ENCODE peak calls at places on chromosomes 1 and 21, in ten cellular contexts. H is A549; E is RWPE2; Z is gastroesophageal sphincter; O is right cardiac atrium; K is Right ventricle myocardium superior; W is CD4-positive, CD25-positive, alpha-beta regulatory T cell; U is activated naive CD4-positive, alpha-beta T cell treated with anti-CD3 and anti-CD28 coated beads, Interleukin-2, amount 50 U/mL, for 72 hours; C is naive thymus-derived CD8-positive, alpha-beta T cell; N is aorta. G is an unnamed sample.
A peak's percentile ranks its signal among the peaks of the same experiment; 100 is the strongest.

GRCh38 chr1:45892068-45892785 is 88.8 kb downstream of the MAST2 start:
- ATAC-seq in N (peak; percentile 54), C (no peak), U (no peak), Z (peak; percentile 84), H (peak; percentile 74), K (peak; percentile 82), O (peak; percentile 84), W (no peak), E (peak; percentile 93), G (no peak)

GRCh38 chr1:17080881-17081280 is 27.0 kb upstream of the SDHB start:
- ATAC-seq in O (no peak), U (no peak), H (no peak), W (no peak), E (no peak), C (no peak), K (no peak), N (no peak), Z (no peak), G (no peak)

GRCh38 chr1:116491985-116492811 is 78.6 kb downstream of the CD58 start:
- ATAC-seq in N (no peak), Z (no peak), E (no peak), W (no peak), O (no peak), U (peak; percentile 18), C (no peak), K (no peak), H (no peak), G (no peak)

GRCh38 chr1:54016343-54017282 is 1.4 kb downstream of the LDLRAD1 start:
- ATAC-seq in O (no peak), Z (no peak), C (no peak), K (no peak), H (peak; percentile 70), N (no peak), E (peak; percentile 85), W (no peak), U (no peak), G (peak; percentile 86)

GRCh38 chr1:34918609-34919561 is 10.6 kb downstream of the DLGAP3 start:
- ATAC-seq in K (peak; percentile 74), N (no peak), H (no peak), C (no peak), E (no peak), U (peak; percentile 22), W (no peak), Z (peak; percentile 43), O (peak; percentile 18), G (peak; percentile 15)

GRCh38 chr1:192809286-192810252 is 730 bp downstream of the RGS2 start:
- ATAC-seq in C (peak; percentile 39), Z (peak; percentile 1), W (peak; percentile 17), U (peak; percentile 33), K (peak; percentile 10), O (peak; percentile 12), N (peak; percentile 24), E (peak; percentile 1), H (peak; percentile 41), G (no peak)

GRCh38 chr1:77348561-77348960 is 66.7 kb downstream of the AK5 start:
- ATAC-seq in H (no peak), N (no peak), O (no peak), C (no peak), U (no peak), Z (no peak), E (no peak), K (no peak), W (no peak), G (no peak)

GRCh38 chr1:27403065-27403726 is 10.8 kb downstream of the GPR3 start:
- ATAC-seq in Z (peak; percentile 62), K (peak; percentile 55), U (peak; percentile 36), W (peak; percentile 51), O (peak; percentile 63), C (peak; percentile 66), E (no peak), H (no peak), N (peak; percentile 77), G (peak; percentile 49)

GRCh38 chr1:60759257-60759656 is 323.1 kb upstream of the NFIA start:
- ATAC-seq in Z (no peak), K (no peak), C (no peak), N (no peak), O (no peak), E (no peak), W (no peak), H (no peak), U (no peak), G (no peak)

GRCh38 chr21:25563399-25564116 is 43.7 kb downstream of the MRPL39 start:
- ATAC-seq in U (peak; percentile 42), O (no peak), Z (no peak), W (no peak), K (no peak), E (no peak), C (peak; percentile 13), N (no peak), H (no peak), G (no peak)

GRCh38 chr1:91846007-91846620 is 39.8 kb downstream of the TGFBR3 start:
- ATAC-seq in U (no peak), Z (no peak), W (no peak), C (no peak), E (no peak), N (peak; percentile 69), O (peak; percentile 77), K (peak; percentile 77), H (peak; percentile 23), G (no peak)

GRCh38 chr1:25706146-25707089 is 89.8 kb downstream of the MAN1C1 start:
- ATAC-seq in N (no peak), E (no peak), W (no peak), U (no peak), K (peak; percentile 35), H (no peak), C (no peak), Z (no peak), O (peak; percentile 12), G (peak; percentile 29)

GRCh38 chr21:26194811-26195251 is 24.3 kb upstream of the APP start:
- ATAC-seq in E (no peak), H (no peak), W (no peak), Z (no peak), C (no peak), U (no peak), K (no peak), O (no peak), N (no peak), G (no peak)

GRCh38 chr1:185645201-185645640 is 89.0 kb upstream of the HMCN1 start:
- ATAC-seq in Z (no peak), O (peak; percentile 13), E (no peak), K (peak; percentile 28), C (no peak), U (no peak), W (no peak), N (no peak), H (no peak), G (no peak)

GRCh38 chr1:245592083-245592460 is 437.3 kb downstream of the KIF26B start:
- ATAC-seq in Z (no peak), C (no peak), O (no peak), W (no peak), H (no peak), K (no peak), N (no peak), U (no peak), E (no peak), G (no peak)

GRCh38 chr1:115301438-115302020 is 36.5 kb downstream of the NGF start:
- ATAC-seq in E (no peak), Z (no peak), U (no peak), H (no peak), N (no peak), O (peak; percentile 26), C (no peak), K (peak; percentile 19), W (no peak), G (no peak)

GRCh38 chr1:22077728-22078127 is 25.2 kb downstream of the CDC42 start:
- ATAC-seq in O (peak; percentile 27), Z (no peak), W (no peak), N (no peak), C (no peak), E (no peak), U (peak; percentile 62), K (no peak), H (no peak), G (peak; percentile 66)

GRCh38 chr1:75732703-75733102 is 8.2 kb downstream of the ACADM start:
- ATAC-seq in Z (no peak), E (no peak), C (no peak), U (no peak), N (no peak), H (no peak), O (no peak), W (no peak), K (no peak), G (no peak)

GRCh38 chr1:92934395-92935378 is 26.6 kb downstream of the DIPK1A start:
- ATAC-seq in O (peak; percentile 55), K (peak; percentile 87), E (peak; percentile 59), Z (peak; percentile 58), U (no peak), N (peak; percentile 63), H (no peak), W (no peak), C (no peak), G (no peak)

GRCh38 chr1:22886211-22886610 is 86.5 kb downstream of the LACTBL1 start:
- ATAC-seq in E (no peak), Z (no peak), W (no peak), U (no peak), H (no peak), O (no peak), K (no peak), C (no peak), N (no peak), G (no peak)

GRCh38 chr1:245946905-245947304 is 560.2 kb downstream of the SMYD3 start:
- ATAC-seq in H (no peak), O (no peak), N (no peak), K (no peak), Z (peak; percentile 50), E (no peak), C (no peak), U (no peak), W (no peak), G (no peak)

GRCh38 chr1:101205457-101205856 is 31.4 kb upstream of the S1PR1 start:
- ATAC-seq in C (no peak), Z (no peak), O (no peak), K (no peak), W (no peak), H (no peak), N (no peak), U (peak; percentile 79), E (no peak), G (no peak)

GRCh38 chr1:1759456-1760344 is 18.6 kb downstream of the NADK start:
- ATAC-seq in W (no peak), H (no peak), E (no peak), N (no peak), O (no peak), U (no peak), Z (no peak), C (no peak), K (no peak), G (peak; percentile 2)

GRCh38 chr1:1832820-1833219 is 54.5 kb upstream of the NADK start:
- ATAC-seq in W (no peak), O (peak; percentile 13), N (no peak), H (peak; percentile 54), Z (no peak), C (no peak), K (peak; percentile 26), U (no peak), E (no peak), G (no peak)

GRCh38 chr1:114350731-114351445 is 160.1 kb downstream of the TRIM33 start:
- ATAC-seq in W (no peak), N (no peak), Z (no peak), O (no peak), K (no peak), C (no peak), H (no peak), E (no peak), U (no peak), G (no peak)

GRCh38 chr1:81569761-81570160 is 231.0 kb upstream of the ADGRL2 start:
- ATAC-seq in O (no peak), E (no peak), W (no peak), H (no peak), K (no peak), U (no peak), N (no peak), Z (no peak), C (no peak), G (no peak)

GRCh38 chr1:117541003-117541402 is 64.8 kb upstream of the TENT5C start:
- ATAC-seq in Z (no peak), N (no peak), H (no peak), C (no peak), O (peak; percentile 26), E (peak; percentile 19), K (no peak), W (peak; percentile 28), U (peak; percentile 49), G (peak; percentile 57)

GRCh38 chr1:27113861-27114260 is 41.1 kb downstream of the SLC9A1 start:
- ATAC-seq in N (no peak), E (no peak), Z (no peak), C (peak; percentile 56), O (no peak), U (no peak), W (no peak), K (no peak), H (no peak), G (no peak)